ENCODE peak calls at places on chromosomes 6 and 20, in nine cellular contexts. U is activated T-cell treated with anti-CD3 and anti-CD28 coated beads, Interleukin-2, amount 50 U/mL, for 1 hour; E is COR-L47; D is ELF-1; P is NCI-H2081; Q is lower lobe of right lung; F is T-helper 2 cell; W is A172; V is astrocyte of the spinal cord. X is an unnamed sample.

GRCh38 chr20:10578607-10579006 is 95.2 kb downstream of the JAG1 start:
- DNase-seq in U (no peak), E (no peak), D (no peak), P (no peak), Q (no peak), F (no peak), W (peak; percentile 93), V (peak; percentile 75), X (no peak)

GRCh38 chr20:20525756-20526155 is 157.9 kb downstream of the INSM1 start:
- DNase-seq in U (no peak), E (no peak), D (no peak), P (no peak), Q (no peak), F (no peak), W (no peak), V (no peak), X (no peak)

GRCh38 chr20:60851826-60852704 is 400.0 kb upstream of the CDH4 start:
- DNase-seq in U (no peak), E (no peak), D (peak; percentile 67), P (no peak), Q (no peak), F (no peak), W (no peak), V (no peak), X (no peak)

GRCh38 chr6:44339301-44339700 is 3.1 kb upstream of the SPATS1 start:
- DNase-seq in U (no peak), E (no peak), D (no peak), P (no peak), Q (no peak), F (no peak), W (no peak), V (no peak), X (no peak)

GRCh38 chr6:40540790-40541189 is 46.4 kb downstream of the LRFN2 start:
- DNase-seq in U (no peak), E (no peak), D (no peak), P (no peak), Q (no peak), F (no peak), W (no peak), V (no peak), X (no peak)

GRCh38 chr6:166636191-166636938 is 9.3 kb upstream of the RPS6KA2 start:
- DNase-seq in U (no peak), E (no peak), D (no peak), P (no peak), Q (no peak), F (no peak), W (no peak), V (no peak), X (no peak)

GRCh38 chr20:44326391-44327159 is 10.3 kb upstream of the R3HDML start:
- DNase-seq in U (peak; percentile 51), E (no peak), D (peak; percentile 49), P (no peak), Q (no peak), F (no peak), W (no peak), V (no peak), X (peak; percentile 9)

GRCh38 chr20:37992802-37993538 is 40.3 kb downstream of the TTI1 start:
- DNase-seq in U (no peak), E (peak; percentile 17), D (peak; percentile 41), P (no peak), Q (peak; percentile 59), F (no peak), W (peak; percentile 63), V (peak; percentile 81), X (peak; percentile 9)

GRCh38 chr20:45998761-45999160 is 9.9 kb upstream of the MMP9 start:
- DNase-seq in U (no peak), E (no peak), D (no peak), P (no peak), Q (peak; percentile 51), F (no peak), W (no peak), V (no peak), X (no peak)

GRCh38 chr6:133891814-133892443 is 3.0 kb downstream of the TCF21 start:
- DNase-seq in U (no peak), E (no peak), D (no peak), P (no peak), Q (no peak), F (no peak), W (no peak), V (peak; percentile 37), X (no peak)

GRCh38 chr6:42402184-42402583 is 49.5 kb downstream of the TRERF1 start:
- DNase-seq in U (no peak), E (no peak), D (no peak), P (no peak), Q (no peak), F (peak; percentile 16), W (peak; percentile 36), V (peak; percentile 48), X (peak; percentile 44)

GRCh38 chr20:2521369-2522305 is 12.9 kb upstream of the ZNF343 start:
- DNase-seq in U (peak; percentile 54), E (peak; percentile 6), D (peak; percentile 31), P (peak; percentile 27), Q (no peak), F (peak; percentile 30), W (no peak), V (peak; percentile 49), X (peak; percentile 54)

X was measured in activated gamma-delta T cell treated with Interleukin-2 at 50 U/mL for 16 hours.